ENCODE peak calls at places on chromosomes 11 and 22, in five cellular contexts. D is tibial artery; Q is naive thymus-derived CD4-positive, alpha-beta T cell; B is cardiac muscle cell; F is body of pancreas. U is an unnamed sample. For H3K4me1, the result is how much of the 10 kb centered on the place peaks cover.

GRCh38 chr11:86502137-86502536 is 127.5 kb downstream of the CCDC81 start:
- DNase-seq in D (no peak), Q (no peak), B (no peak), F (no peak), U (no peak)

GRCh38 chr11:70535191-70535971 is 137.1 kb downstream of the CTTN start:
- DNase-seq in D (no peak), Q (no peak), B (no peak), F (no peak), U (no peak)

GRCh38 chr11:71282581-71283351 is 30.4 kb upstream of the SHANK2 start:
- DNase-seq in D (no peak), Q (no peak), B (no peak), F (peak), U (peak)

GRCh38 chr11:74033046-74033445 is 24.2 kb upstream of the UCP3 start:
- DNase-seq in D (no peak), Q (peak), B (no peak), F (no peak), U (no peak)

GRCh38 chr11:503179-503981 is 3.7 kb downstream of the RNH1 start:
- DNase-seq in D (peak), Q (no peak), B (no peak), F (no peak), U (no peak)

GRCh38 chr22:46564084-46564714 is 26.8 kb upstream of the CELSR1 start:
- DNase-seq in D (no peak), Q (no peak), B (no peak), F (no peak), U (no peak)

GRCh38 chr11:69881467-69882269 is 62.5 kb upstream of the FGF3 start:
- DNase-seq in D (no peak), Q (no peak), B (peak), F (no peak), U (no peak)

GRCh38 chr11:11514246-11514645 is 107.6 kb downstream of the GALNT18 start:
- DNase-seq in D (no peak), Q (no peak), B (no peak), F (no peak), U (no peak)

GRCh38 chr11:116844722-116845121 is 7.3 kb upstream of the APOA1 start:
- DNase-seq in D (no peak), Q (no peak), B (no peak), F (no peak), U (no peak)

GRCh38 chr11:1650034-1650917 is 20.7 kb downstream of the KRTAP5-5 start:
- DNase-seq in D (no peak), Q (no peak), B (no peak), F (no peak), U (no peak)

GRCh38 chr11:69325446-69325845 is 31.5 kb downstream of the MYEOV start:
- DNase-seq in D (peak), Q (no peak), B (no peak), F (no peak), U (no peak)

GRCh38 chr22:39247379-39247778 is 2.6 kb upstream of the PDGFB start:
- DNase-seq in D (no peak), Q (no peak), B (no peak), F (no peak), U (no peak)

GRCh38 chr11:41201156-41201555 is 258.3 kb downstream of the LRRC4C start:
- DNase-seq in D (no peak), Q (no peak), B (peak), F (no peak), U (peak)

DNA sequence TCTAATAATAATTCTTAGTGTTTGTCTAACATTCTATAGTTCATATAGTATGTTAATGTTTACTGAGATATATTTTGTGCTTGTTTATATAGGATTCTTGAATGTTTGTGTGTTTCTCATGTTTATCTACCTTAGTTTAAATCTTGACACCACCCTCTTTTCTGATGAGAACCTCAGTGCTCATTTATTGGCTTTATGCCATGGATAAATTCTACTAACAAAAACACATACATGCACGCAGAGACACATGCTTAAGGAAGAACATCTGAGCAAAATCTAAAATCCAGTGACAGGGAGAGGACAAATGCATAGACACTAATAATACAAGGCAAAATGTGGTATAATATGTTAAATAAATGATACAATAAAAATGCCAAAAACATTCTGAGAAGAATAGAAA is 61.6 kb upstream of the CTSC start:
- DNase-seq in D (no peak), Q (no peak), B (no peak), F (no peak), U (no peak)
- H3K4me1 ChIP-seq in D (under half), Q (under half), B (under half), F (under half), U (under half)

GRCh38 chr22:42262964-42263363 is 7.5 kb downstream of the TCF20 start:
- DNase-seq in D (no peak), Q (peak), B (no peak), F (no peak), U (no peak)
- H3K4me1 ChIP-seq in D (under half), Q (half or more), B (under half), F (under half), U (under half)

GRCh38 chr11:130023204-130023603 is 20.6 kb upstream of the PRDM10 start:
- DNase-seq in D (no peak), Q (no peak), B (no peak), F (no peak), U (peak)

GRCh38 chr11:130029137-130029536 is 26.5 kb upstream of the PRDM10 start:
- DNase-seq in D (no peak), Q (no peak), B (no peak), F (no peak), U (no peak)

GRCh38 chr11:130024356-130024755 is 21.7 kb upstream of the PRDM10 start:
- DNase-seq in D (no peak), Q (no peak), B (no peak), F (no peak), U (no peak)

GRCh38 chr11:130022799-130023198 is 20.2 kb upstream of the PRDM10 start:
- DNase-seq in D (no peak), Q (no peak), B (no peak), F (no peak), U (no peak)

DNA sequence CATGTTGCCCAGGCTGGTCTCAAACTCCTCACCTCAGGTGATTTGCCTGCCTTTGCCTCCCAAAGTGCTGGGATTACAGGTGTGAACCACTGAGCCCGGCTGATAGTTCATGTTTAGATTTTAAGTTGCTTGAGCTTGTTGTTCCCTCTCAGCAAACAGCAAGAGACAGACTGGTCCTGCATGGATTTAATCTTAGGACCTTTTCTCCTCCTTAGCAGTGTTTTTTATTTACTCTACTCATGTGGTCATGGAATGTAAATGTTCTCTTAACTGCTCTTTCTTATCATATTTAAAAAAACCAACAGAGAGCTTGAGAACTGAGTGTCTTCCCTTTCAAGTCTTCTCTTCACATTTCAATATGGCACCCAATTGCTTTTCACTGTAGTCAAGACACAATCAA is 22.7 kb upstream of the PRDM10 start:
- DNase-seq in D (no peak), Q (no peak), B (no peak), F (no peak), U (peak)
- H3K4me1 ChIP-seq in D (under half), Q (under half), B (under half), F (under half), U (half or more)

DNA sequence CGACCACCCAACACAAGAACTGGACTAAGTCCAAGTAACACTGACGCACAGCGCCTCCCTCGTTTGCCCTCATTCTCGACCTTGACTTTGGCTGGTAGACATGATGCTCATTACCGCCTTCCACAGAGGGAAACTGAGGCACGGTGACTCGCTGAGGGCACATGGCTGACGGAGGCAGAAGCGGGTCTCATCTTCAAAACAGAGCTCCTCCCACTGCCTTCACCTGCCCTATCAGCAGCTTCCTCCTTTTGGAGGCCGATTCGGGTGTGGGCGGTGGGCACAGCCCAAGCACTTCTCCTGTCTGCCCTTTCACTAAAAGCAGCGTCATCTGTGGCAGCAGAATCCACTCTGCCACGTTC is 2.0 kb upstream of the KMT5B start:
- DNase-seq in D (no peak), Q (peak), B (no peak), F (no peak), U (no peak)
- H3K4me1 ChIP-seq in D (under half), Q (under half), B (under half), F (under half), U (under half)

GRCh38 chr11:36008576-36008975 is 64.7 kb downstream of the LDLRAD3 start:
- DNase-seq in D (no peak), Q (no peak), B (no peak), F (no peak), U (no peak)
- H3K4me1 ChIP-seq in D (under half), Q (under half), B (under half), F (under half), U (under half)

DNA sequence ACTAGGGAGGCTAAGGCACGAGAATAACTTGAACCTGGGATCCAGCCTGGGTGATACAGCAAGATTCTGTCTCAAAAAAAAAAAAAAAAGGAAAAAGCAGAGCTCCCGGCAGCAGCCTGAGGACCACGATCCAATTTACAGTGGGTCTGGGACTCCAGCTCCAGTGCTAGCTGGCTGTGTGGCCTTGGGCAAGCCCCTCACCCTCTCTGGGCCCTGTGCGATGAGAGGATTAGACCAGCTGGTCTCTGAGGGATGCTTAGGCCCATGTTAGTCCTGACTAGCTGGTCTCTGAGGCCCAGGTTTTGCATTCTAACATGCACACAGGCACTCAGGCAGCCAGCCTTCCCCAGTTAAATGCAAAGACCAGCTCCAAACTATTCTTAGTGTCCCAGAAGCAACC is 13.7 kb downstream of the CARD10 start:
- DNase-seq in D (no peak), Q (no peak), B (no peak), F (no peak), U (no peak)
- H3K4me1 ChIP-seq in D (under half), Q (under half), B (under half), F (half or more), U (half or more)

DNA sequence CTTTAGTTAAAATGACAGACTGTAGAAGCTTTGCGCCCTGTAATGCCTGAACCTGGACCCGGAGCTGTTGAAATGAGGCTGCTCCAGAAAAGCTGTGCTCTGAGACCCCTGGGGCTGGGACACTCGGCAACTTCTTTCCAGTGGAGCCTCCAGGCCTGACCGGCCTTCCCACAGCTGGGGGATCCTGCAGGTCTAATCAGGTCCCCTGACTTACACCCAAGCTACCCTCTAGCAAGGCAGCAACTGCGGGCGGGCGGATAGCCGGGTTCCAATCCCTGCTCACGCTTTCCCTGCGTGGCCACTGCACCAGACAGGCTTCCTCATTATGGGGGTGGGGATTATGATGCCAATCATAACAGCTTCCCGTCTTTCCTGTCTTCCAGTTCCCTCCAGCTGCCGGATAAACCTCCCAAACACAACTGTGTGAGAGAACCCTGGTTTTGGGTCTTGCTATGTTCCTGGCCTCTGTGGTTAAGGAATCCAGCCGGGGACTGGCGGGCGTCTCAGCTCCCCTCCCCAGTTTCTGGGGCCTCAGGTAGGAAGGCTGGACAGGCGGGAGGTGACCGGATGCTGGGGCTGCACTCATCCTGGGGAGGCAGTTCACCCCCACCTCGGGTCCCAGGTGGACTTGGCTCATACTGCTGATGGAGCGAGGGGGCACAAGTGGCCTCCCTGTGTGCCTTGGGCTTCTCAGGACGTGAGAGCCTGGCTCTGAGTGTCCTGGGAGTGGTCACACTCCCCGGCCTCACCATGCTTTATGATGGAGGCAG is 38.6 kb downstream of the PARVG start:
- DNase-seq in D (no peak), Q (no peak), B (no peak), F (no peak), U (no peak)
- H3K4me1 ChIP-seq in D (under half), Q (under half), B (under half), F (under half), U (under half)

DNA sequence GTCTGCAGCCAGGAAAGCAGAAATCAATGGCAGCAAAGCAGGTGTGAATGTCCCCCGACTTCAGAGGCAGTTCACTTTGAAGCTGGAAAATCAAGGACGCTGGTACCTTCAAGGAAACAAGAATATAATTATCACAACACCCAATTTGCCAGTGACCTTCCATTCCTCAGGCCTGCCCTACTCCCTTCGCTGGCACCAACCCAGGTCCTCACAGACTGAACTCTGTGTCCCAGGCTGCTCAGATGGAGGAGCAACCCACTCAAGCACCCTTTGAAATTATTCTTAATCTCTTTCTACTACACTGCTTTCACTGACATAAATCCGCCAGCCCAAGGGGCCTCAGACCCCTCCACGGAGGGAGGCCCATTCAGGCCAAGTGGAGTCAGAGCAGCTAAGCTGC is 64.7 kb upstream of the WT1 start:
- DNase-seq in D (no peak), Q (no peak), B (no peak), F (no peak), U (no peak)
- H3K4me1 ChIP-seq in D (under half), Q (under half), B (under half), F (under half), U (under half)

GRCh38 chr11:111930472-111930871 is 6.7 kb upstream of the DIXDC1 start:
- DNase-seq in D (no peak), Q (no peak), B (no peak), F (no peak), U (no peak)
- H3K4me1 ChIP-seq in D (under half), Q (under half), B (under half), F (under half), U (under half)

DNA sequence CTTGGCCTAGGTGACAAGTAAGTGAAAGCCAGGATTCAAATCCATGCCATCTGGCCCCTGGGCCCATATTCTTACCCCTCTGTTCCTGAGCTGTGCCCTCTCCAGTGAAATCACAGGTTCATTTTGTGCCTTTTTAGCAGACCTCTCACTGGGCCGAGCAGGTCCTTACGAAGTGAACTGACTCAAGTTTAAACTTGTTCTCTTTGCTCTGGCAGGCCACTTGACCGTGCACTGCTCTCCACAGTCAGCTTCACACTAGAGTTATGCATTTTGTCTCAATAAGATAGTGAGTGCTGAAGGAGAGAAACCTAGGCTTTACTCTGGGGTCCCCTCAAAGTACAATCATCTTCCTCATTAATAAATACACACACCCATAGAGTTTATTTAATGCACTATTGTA is 40.7 kb downstream of the ARFGAP3 start:
- DNase-seq in D (no peak), Q (no peak), B (peak), F (no peak), U (no peak)
- H3K4me1 ChIP-seq in D (under half), Q (under half), B (under half), F (under half), U (under half)